ENCODE peak calls at places on chromosomes 5 and 9, in eight cellular contexts. T, H, E, A, V, Z, D and G are unnamed samples.

GRCh38 chr5:116652196-116652729 is 77.6 kb upstream of the SEMA6A start:
- DNase-seq in T (peak), H (peak), E (no peak), A (peak), V (peak), Z (peak), D (peak), G (no peak)

GRCh38 chr9:127586096-127586495 is 26.0 kb upstream of the STXBP1 start:
- DNase-seq in T (no peak), H (no peak), E (no peak), A (no peak), V (no peak), Z (no peak), D (no peak), G (no peak)

GRCh38 chr5:56481147-56481997 is 248.2 kb upstream of the ANKRD55 start:
- DNase-seq in T (peak), H (peak), E (no peak), A (peak), V (peak), Z (peak), D (peak), G (no peak)

GRCh38 chr5:4879693-4880303 is 260.3 kb upstream of the ADAMTS16 start:
- DNase-seq in T (peak), H (peak), E (no peak), A (peak), V (peak), Z (peak), D (peak), G (peak)

GRCh38 chr5:30401479-30402058 is 791.9 kb upstream of the CDH6 start:
- DNase-seq in T (peak), H (peak), E (no peak), A (no peak), V (peak), Z (peak), D (no peak), G (no peak)

GRCh38 chr5:83956386-83956785 is 235.7 kb upstream of the HAPLN1 start:
- DNase-seq in T (no peak), H (peak), E (no peak), A (no peak), V (peak), Z (no peak), D (no peak), G (no peak)

GRCh38 chr5:111902436-111902835 is 145.4 kb upstream of the NREP start:
- DNase-seq in T (no peak), H (no peak), E (no peak), A (no peak), V (no peak), Z (no peak), D (no peak), G (no peak)

GRCh38 chr9:97983524-97984187 is 515 bp downstream of the ANP32B start:
- DNase-seq in T (peak), H (peak), E (peak), A (peak), V (no peak), Z (peak), D (peak), G (no peak)

GRCh38 chr5:83331842-83332241 is 139.7 kb upstream of the VCAN start:
- DNase-seq in T (no peak), H (peak), E (no peak), A (no peak), V (no peak), Z (no peak), D (no peak), G (peak)

GRCh38 chr5:109324351-109324750 is 85.4 kb downstream of the PJA2 start:
- DNase-seq in T (no peak), H (no peak), E (no peak), A (no peak), V (no peak), Z (peak), D (no peak), G (no peak)

GRCh38 chr5:55897905-55898304 is 46.7 kb downstream of the IL31RA start:
- DNase-seq in T (peak), H (peak), E (no peak), A (no peak), V (peak), Z (no peak), D (no peak), G (peak)

GRCh38 chr5:79227484-79227995 is 8.4 kb upstream of the JMY start:
- DNase-seq in T (no peak), H (no peak), E (no peak), A (no peak), V (no peak), Z (no peak), D (no peak), G (no peak)

GRCh38 chr5:137152616-137153015 is 346.5 kb downstream of the SPOCK1 start:
- DNase-seq in T (no peak), H (no peak), E (no peak), A (no peak), V (no peak), Z (no peak), D (no peak), G (no peak)

GRCh38 chr9:137297966-137298365 is 4.1 kb downstream of the NRARP start:
- DNase-seq in T (no peak), H (no peak), E (no peak), A (no peak), V (no peak), Z (no peak), D (no peak), G (no peak)

GRCh38 chr5:625516-625915 is 13.4 kb downstream of the CEP72 start:
- DNase-seq in T (peak), H (no peak), E (no peak), A (no peak), V (no peak), Z (no peak), D (peak), G (no peak)

GRCh38 chr5:19676895-19677294 is 311.1 kb downstream of the CDH18 start:
- DNase-seq in T (no peak), H (no peak), E (no peak), A (no peak), V (no peak), Z (no peak), D (no peak), G (no peak)

GRCh38 chr9:134366223-134367031 is 40.2 kb downstream of the RXRA start:
- DNase-seq in T (peak), H (peak), E (no peak), A (peak), V (peak), Z (no peak), D (peak), G (peak)
- H3K4me3 ChIP-seq in T (peak), H (no peak), E (no peak), A (peak), V (no peak), Z (no peak), D (peak), G (peak)

GRCh38 chr5:101590384-101590783 is 687.3 kb upstream of the ST8SIA4 start:
- DNase-seq in T (peak), H (no peak), E (no peak), A (no peak), V (no peak), Z (peak), D (no peak), G (no peak)
- TF ChIP-seq CTCF in T (peak), H (peak), E (no peak), A (no peak), V (peak), Z (peak), D (no peak), G (peak)

DNA sequence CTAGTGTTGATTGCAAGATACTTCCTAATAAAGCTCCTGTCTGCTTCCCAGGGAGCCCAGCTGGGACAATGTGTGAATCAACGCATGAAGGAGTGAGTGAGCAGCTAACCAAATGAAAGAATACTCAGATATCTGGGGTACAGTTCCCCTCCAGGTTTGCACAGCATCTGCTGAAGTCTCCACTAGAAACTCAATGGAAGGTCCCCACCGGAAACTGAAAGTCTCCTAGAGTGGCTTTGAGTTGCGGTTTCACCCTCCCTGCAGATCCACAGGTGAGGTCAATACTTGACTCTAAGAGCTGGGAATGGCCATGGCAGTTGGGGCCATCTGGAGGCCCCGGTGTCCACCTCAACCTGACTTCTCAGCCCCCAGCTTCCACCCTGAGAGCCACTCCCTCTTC is 198.2 kb upstream of the MSX2 start:
- DNase-seq in T (no peak), H (no peak), E (no peak), A (no peak), V (no peak), Z (no peak), D (no peak), G (no peak)
- H3K4me3 ChIP-seq in T (no peak), H (no peak), E (no peak), A (no peak), V (no peak), Z (no peak), D (no peak), G (no peak)

GRCh38 chr9:84419203-84419602 is 78.6 kb upstream of the SLC28A3 start:
- DNase-seq in T (no peak), H (no peak), E (no peak), A (no peak), V (peak), Z (peak), D (no peak), G (no peak)
- TF ChIP-seq CTCF in T (no peak), H (no peak), E (no peak), A (no peak), V (peak), Z (peak), D (no peak), G (no peak)

GRCh38 chr5:21817668-21818419 is 1035.3 kb downstream of the CDH12 start:
- DNase-seq in T (no peak), H (peak), E (no peak), A (no peak), V (no peak), Z (peak), D (no peak), G (no peak)
- H3K4me3 ChIP-seq in T (no peak), H (no peak), E (no peak), A (peak), V (no peak), Z (no peak), D (no peak), G (no peak)